ENCODE peak calls at places on chromosomes 11 and 22, in four cellular contexts. R, B, H and J are unnamed samples.

GRCh38 chr11:57597971-57598830 is 716 bp downstream of the SERPING1 start:
- DNase-seq in R (peak; percentile 65), B (no peak), H (peak; percentile 62), J (peak; percentile 30)

GRCh38 chr22:47192651-47193437 is 430.4 kb downstream of the TBC1D22A start:
- DNase-seq in R (no peak), B (no peak), H (no peak), J (no peak)

GRCh38 chr11:115693002-115693401 is 188.8 kb upstream of the CADM1 start:
- DNase-seq in R (no peak), B (no peak), H (no peak), J (no peak)

GRCh38 chr11:130737041-130737830 is 179.0 kb downstream of the SNX19 start:
- DNase-seq in R (peak; percentile 31), B (no peak), H (no peak), J (no peak)

GRCh38 chr11:70511345-70511744 is 113.0 kb downstream of the CTTN start:
- DNase-seq in R (no peak), B (no peak), H (no peak), J (no peak)

GRCh38 chr11:115297330-115297729 is 206.9 kb downstream of the CADM1 start:
- DNase-seq in R (no peak), B (no peak), H (no peak), J (no peak)

GRCh38 chr11:109984634-109985289 is 108.4 kb upstream of the ZC3H12C start:
- DNase-seq in R (peak; percentile 7), B (no peak), H (no peak), J (no peak)

GRCh38 chr11:120547301-120547700 is 35.8 kb downstream of the GRIK4 start:
- DNase-seq in R (no peak), B (no peak), H (peak; percentile 29), J (no peak)

GRCh38 chr11:75311858-75312288 is 39.6 kb downstream of the ARRB1 start:
- DNase-seq in R (peak; percentile 84), B (no peak), H (no peak), J (peak; percentile 88)

GRCh38 chr11:116329354-116330090 is 443.3 kb downstream of the BUD13 start:
- DNase-seq in R (no peak), B (no peak), H (no peak), J (no peak)

GRCh38 chr11:59761985-59762384 is 6.8 kb downstream of the STX3 start:
- DNase-seq in R (no peak), B (no peak), H (no peak), J (no peak)

GRCh38 chr11:59756845-59757244 is 1.7 kb downstream of the STX3 start:
- DNase-seq in R (peak; percentile 16), B (no peak), H (peak; percentile 37), J (no peak)

GRCh38 chr11:59758638-59759037 is 3.5 kb downstream of the STX3 start:
- DNase-seq in R (no peak), B (no peak), H (no peak), J (no peak)

GRCh38 chr11:59756496-59756840 is 1.3 kb downstream of the STX3 start:
- DNase-seq in R (peak; percentile 53), B (no peak), H (no peak), J (no peak)

GRCh38 chr11:59759900-59760299 is 4.7 kb downstream of the STX3 start:
- DNase-seq in R (no peak), B (no peak), H (no peak), J (no peak)
- H3K4me3 ChIP-seq in R (no peak overlapping the region), B (no peak overlapping the region), H (no peak overlapping the region), J (no peak overlapping the region)

GRCh38 chr11:111479666-111480065 is 32.5 kb downstream of the BTG4 start:
- DNase-seq in R (no peak), B (no peak), H (no peak), J (no peak)
- TF ChIP-seq CTCF in R (no peak), B (no peak), H (no peak), J (no peak)

GRCh38 chr11:69041516-69041915 is 7.2 kb upstream of the TPCN2 start:
- DNase-seq in R (no peak), B (no peak), H (no peak), J (no peak)

GRCh38 chr11:69040051-69040450 is 8.7 kb upstream of the TPCN2 start:
- DNase-seq in R (no peak), B (no peak), H (no peak), J (no peak)

GRCh38 chr11:69048056-69048717 is 545 bp upstream of the TPCN2 start:
- DNase-seq in R (peak; percentile 24), B (no peak), H (no peak), J (no peak)

GRCh38 chr11:69040581-69041260 is 8.0 kb upstream of the TPCN2 start:
- DNase-seq in R (peak; percentile 57), B (no peak), H (no peak), J (no peak)

GRCh38 chr11:69044111-69045013 is 4.4 kb upstream of the TPCN2 start:
- DNase-seq in R (peak; percentile 69), B (no peak), H (peak; percentile 58), J (peak; percentile 61)
- H3K4me3 ChIP-seq in R (no peak overlapping the region), B (no peak overlapping the region), H (no peak overlapping the region), J (no peak overlapping the region)

DNA sequence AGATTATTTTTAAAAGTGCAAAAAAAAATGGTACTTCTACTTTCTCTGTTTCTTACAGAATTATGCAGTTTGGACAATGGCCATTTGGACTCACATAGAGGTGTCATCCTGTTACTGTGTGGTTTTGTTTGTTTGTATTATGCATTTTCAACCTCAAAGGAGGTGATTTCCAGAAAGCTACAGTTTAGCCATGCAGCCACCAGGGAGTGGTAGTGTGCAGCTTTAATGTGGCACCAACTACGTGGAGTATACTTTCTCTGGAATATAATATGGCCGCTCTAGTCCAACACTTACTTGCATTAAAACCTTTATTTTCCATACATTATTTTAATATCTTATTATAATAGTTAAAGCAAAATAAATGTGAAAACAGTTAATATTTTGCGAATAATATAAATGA is 469.9 kb upstream of the KIRREL3 start:
- DNase-seq in R (peak; percentile 8), B (no peak), H (no peak), J (no peak)
- TF ChIP-seq CTCF in R (peak; percentile 22), B (no peak), H (no peak), J (peak; percentile 25)

GRCh38 chr22:39658806-39659463 is 88.4 kb downstream of the CACNA1I start:
- DNase-seq in R (no peak), B (no peak), H (no peak), J (no peak)

GRCh38 chr22:39663751-39664150 is 93.2 kb downstream of the CACNA1I start:
- DNase-seq in R (no peak), B (no peak), H (no peak), J (no peak)

GRCh38 chr22:39662677-39663034 is 92.1 kb downstream of the CACNA1I start:
- DNase-seq in R (no peak), B (no peak), H (no peak), J (no peak)

GRCh38 chr22:39661842-39662676 is 91.5 kb downstream of the CACNA1I start:
- DNase-seq in R (no peak), B (peak; percentile 82), H (peak; percentile 15), J (no peak)

DNA sequence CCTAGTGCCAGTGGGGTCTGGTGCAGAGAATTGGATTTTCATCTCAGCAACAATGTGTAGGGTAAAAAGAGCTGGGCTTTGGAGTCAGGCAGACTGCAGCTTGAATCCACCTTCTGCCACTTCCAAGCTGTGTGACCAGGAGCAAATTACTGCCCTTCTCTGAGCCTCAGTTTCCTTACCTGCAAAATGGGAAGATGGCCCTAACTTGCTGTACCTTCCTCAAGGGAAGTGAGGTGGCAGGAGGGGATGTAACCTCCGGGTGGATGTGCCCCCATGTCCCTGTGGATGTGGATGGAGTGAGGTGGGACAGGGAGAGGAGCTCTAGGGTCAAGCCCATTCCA is 90.9 kb downstream of the CACNA1I start:
- DNase-seq in R (no peak), B (no peak), H (no peak), J (no peak)
- H3K4me3 ChIP-seq in R (no peak overlapping the region), B (peak overlapping the region; percentile 61), H (no peak overlapping the region), J (no peak overlapping the region)

GRCh38 chr11:104946907-104947306 is 21.5 kb downstream of the CASP4 start:
- DNase-seq in R (peak; percentile 81), B (peak; percentile 19), H (no peak), J (no peak)
- TF ChIP-seq CTCF in R (peak; percentile 40), B (peak; percentile 71), H (no peak), J (peak; percentile 45)

DNA sequence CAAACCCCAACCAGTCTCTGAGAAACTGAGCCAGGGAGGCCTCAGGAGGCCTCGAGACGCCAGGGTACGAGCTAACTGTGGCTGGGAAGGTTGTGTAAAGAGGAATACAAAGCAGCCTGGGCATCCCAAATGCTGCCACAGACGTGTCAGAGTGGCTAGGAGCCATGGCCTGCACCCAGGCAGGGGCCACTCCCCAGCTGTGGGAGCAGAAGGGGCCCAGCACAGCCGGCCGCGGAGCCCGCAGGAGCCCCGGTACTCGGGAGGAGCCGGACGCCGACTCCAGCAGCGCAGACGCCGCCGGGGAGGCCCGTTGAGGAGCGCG is 349.8 kb upstream of the B3GAT1 start:
- DNase-seq in R (no peak), B (no peak), H (no peak), J (no peak)
- H3K4me3 ChIP-seq in R (no peak overlapping the region), B (no peak overlapping the region), H (no peak overlapping the region), J (no peak overlapping the region)

DNA sequence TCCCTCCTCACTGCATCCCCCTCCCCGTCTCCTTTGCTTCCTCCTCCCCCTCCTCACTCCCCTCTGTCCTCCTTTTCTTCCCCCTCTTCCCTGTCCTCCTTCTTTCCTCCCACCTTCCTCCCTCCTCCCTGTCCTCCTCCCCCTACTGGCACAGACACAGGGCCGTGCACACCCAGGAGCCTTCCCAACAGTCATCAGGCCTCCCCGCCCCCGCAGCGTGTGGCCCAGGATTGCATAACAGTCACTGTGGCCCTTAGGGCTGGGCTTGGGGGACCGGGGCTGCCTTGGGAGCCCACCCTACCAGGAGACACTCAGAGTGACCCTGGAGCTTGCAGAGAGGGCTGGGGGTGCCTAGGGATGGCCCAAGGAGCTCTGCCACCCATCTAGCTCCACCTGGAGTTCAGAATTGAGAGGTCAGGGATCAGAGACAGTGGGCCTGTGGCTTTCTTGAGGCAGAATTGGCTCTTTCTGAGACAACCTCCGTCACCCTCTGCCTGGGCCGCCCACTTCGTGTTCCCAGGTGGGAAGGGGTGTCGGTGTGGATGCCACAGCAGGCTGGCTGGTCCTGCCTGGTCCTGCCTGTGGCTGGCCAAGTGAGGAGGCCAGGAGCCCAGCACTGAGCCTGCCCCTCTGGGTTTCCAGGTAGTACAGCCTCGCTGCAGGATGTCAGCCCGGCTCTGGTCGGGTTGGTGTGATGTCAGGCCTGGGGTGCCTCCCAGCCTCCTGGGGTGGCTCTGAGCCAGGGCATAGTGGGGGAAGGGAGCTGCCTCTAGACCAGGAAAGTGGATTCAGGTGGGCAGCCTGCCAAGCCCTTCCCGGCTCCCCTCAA is 1.6 kb downstream of the SPI1 start:
- DNase-seq in R (peak; percentile 12), B (no peak), H (no peak), J (no peak)
- TF ChIP-seq CTCF in R (no peak), B (no peak), H (no peak), J (no peak)